ENCODE peak calls at places on chromosome 10, in six cellular contexts. R is endothelial cell of umbilical vein, C is prostate gland, Q is heart left ventricle, J is esophagus squamous epithelium, E is A549. P is an unnamed sample.

GRCh38 chr10:132163278-132163765 is 23.4 kb upstream of the DPYSL4 start:
- DNase-seq in R (no peak), C (peak; percentile 48), Q (peak; percentile 61), J (no peak), E (peak; percentile 79), P (peak; percentile 60)

GRCh38 chr10:126803394-126803793 is 101.8 kb upstream of the DOCK1 start:
- DNase-seq in R (no peak), C (no peak), Q (no peak), J (no peak), E (no peak), P (no peak)

GRCh38 chr10:541750-542371 is 147.6 kb downstream of the DIP2C start:
- DNase-seq in R (no peak), C (no peak), Q (no peak), J (no peak), E (no peak), P (no peak)

GRCh38 chr10:122112625-122113160 is 123.7 kb downstream of the TACC2 start:
- DNase-seq in R (peak; percentile 97), C (peak; percentile 87), Q (peak; percentile 91), J (no peak), E (peak; percentile 96), P (peak; percentile 22)

GRCh38 chr10:33032354-33033254 is 74.6 kb upstream of the ITGB1 start:
- DNase-seq in R (peak; percentile 96), C (no peak), Q (no peak), J (no peak), E (peak; percentile 75), P (no peak)

GRCh38 chr10:122974034-122974433 is 6.2 kb upstream of the PSTK start:
- DNase-seq in R (no peak), C (no peak), Q (no peak), J (no peak), E (no peak), P (no peak)

GRCh38 chr10:1577945-1578344 is 159.4 kb downstream of the ADARB2 start:
- DNase-seq in R (no peak), C (no peak), Q (no peak), J (no peak), E (no peak), P (no peak)

GRCh38 chr10:119616879-119617580 is 20.3 kb upstream of the TIAL1 start:
- DNase-seq in R (no peak), C (no peak), Q (no peak), J (no peak), E (peak; percentile 32), P (peak; percentile 19)

GRCh38 chr10:93568105-93568390 is 1.6 kb downstream of the FFAR4 start:
- DNase-seq in R (no peak), C (no peak), Q (no peak), J (no peak), E (no peak), P (no peak)

DNA sequence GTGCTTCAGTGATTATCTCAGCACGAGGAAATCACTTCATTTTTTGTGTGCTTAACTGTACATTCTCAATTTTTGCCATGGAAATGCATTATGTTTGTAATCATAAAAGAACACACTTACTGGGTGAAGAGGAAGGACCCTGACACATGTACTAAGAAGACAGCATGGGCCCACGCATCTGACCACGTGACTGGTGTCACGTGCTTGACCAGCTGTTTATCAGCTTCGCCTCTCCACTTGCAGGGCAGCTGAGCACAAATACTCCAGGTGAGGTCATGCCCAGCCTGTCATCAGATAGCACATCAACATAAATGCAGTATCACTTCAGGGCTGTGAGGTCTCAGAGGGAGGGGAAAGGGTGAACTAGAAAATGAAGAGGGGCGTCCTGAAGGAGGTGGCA is 179.8 kb downstream of the EBF3 start:
- DNase-seq in R (no peak), C (no peak), Q (no peak), J (no peak), E (no peak), P (peak; percentile 2)
- TF ChIP-seq POLR2A in R (no peak), C (no peak), Q (no peak), J (no peak), E (no peak), P (no peak)

GRCh38 chr10:49005270-49005669 is 65.6 kb upstream of the LRRC18 start:
- DNase-seq in R (no peak), C (no peak), Q (no peak), J (no peak), E (no peak), P (no peak)

GRCh38 chr10:49007128-49007527 is 67.5 kb upstream of the LRRC18 start:
- DNase-seq in R (no peak), C (no peak), Q (no peak), J (no peak), E (no peak), P (no peak)

GRCh38 chr10:49001861-49002675 is 62.4 kb upstream of the LRRC18 start:
- DNase-seq in R (no peak), C (no peak), Q (no peak), J (no peak), E (no peak), P (no peak)

GRCh38 chr10:49000437-49001398 is 61.1 kb upstream of the LRRC18 start:
- DNase-seq in R (no peak), C (no peak), Q (no peak), J (no peak), E (no peak), P (no peak)

GRCh38 chr10:49001402-49001801 is 61.8 kb upstream of the LRRC18 start:
- DNase-seq in R (no peak), C (no peak), Q (no peak), J (no peak), E (peak; percentile 13), P (no peak)
- TF ChIP-seq POLR2A in R (no peak), C (no peak), Q (no peak), J (no peak), E (no peak), P (no peak)

GRCh38 chr10:48940372-48940771 is 732 bp upstream of the LRRC18 start:
- DNase-seq in R (no peak), C (no peak), Q (no peak), J (no peak), E (no peak), P (no peak)

GRCh38 chr10:48938990-48939536 is 577 bp downstream of the LRRC18 start:
- DNase-seq in R (no peak), C (no peak), Q (no peak), J (no peak), E (no peak), P (no peak)

GRCh38 chr10:48939790-48940325 is at the start of gene LRRC18:
- DNase-seq in R (no peak), C (no peak), Q (no peak), J (no peak), E (no peak), P (no peak)

GRCh38 chr10:48941427-48942075 is 1.9 kb upstream of the LRRC18 start:
- DNase-seq in R (no peak), C (no peak), Q (no peak), J (no peak), E (no peak), P (no peak)

GRCh38 chr10:48940958-48941357 is 1.3 kb upstream of the LRRC18 start:
- DNase-seq in R (no peak), C (no peak), Q (no peak), J (no peak), E (no peak), P (no peak)
- TF ChIP-seq POLR2A in R (no peak), C (no peak), Q (no peak), J (no peak), E (no peak), P (no peak)

GRCh38 chr10:79349766-79350406 is 2.6 kb downstream of the PPIF start:
- DNase-seq in R (no peak), C (no peak), Q (no peak), J (no peak), E (no peak), P (no peak)
- TF ChIP-seq POLR2A in R (no peak), C (no peak), Q (no peak), J (no peak), E (no peak), P (no peak)

GRCh38 chr10:101760510-101760909 is 15.4 kb downstream of the FGF8 start:
- DNase-seq in R (no peak), C (no peak), Q (peak; percentile 13), J (no peak), E (no peak), P (no peak)

GRCh38 chr10:101761226-101761625 is 14.7 kb downstream of the FGF8 start:
- DNase-seq in R (no peak), C (no peak), Q (no peak), J (no peak), E (no peak), P (no peak)

GRCh38 chr10:101762736-101763135 is 13.2 kb downstream of the FGF8 start:
- DNase-seq in R (no peak), C (no peak), Q (no peak), J (no peak), E (no peak), P (no peak)

GRCh38 chr10:101759354-101760247 is 16.3 kb downstream of the FGF8 start:
- DNase-seq in R (no peak), C (no peak), Q (no peak), J (no peak), E (no peak), P (no peak)

GRCh38 chr10:101758858-101759257 is 17.1 kb downstream of the FGF8 start:
- DNase-seq in R (no peak), C (no peak), Q (no peak), J (no peak), E (no peak), P (no peak)
- TF ChIP-seq POLR2A in R (no peak), C (no peak), Q (no peak), J (no peak), E (no peak), P (no peak)

GRCh38 chr10:22323538-22324305 is 2.8 kb downstream of the BMI1 start:
- DNase-seq in R (no peak), C (no peak), Q (no peak), J (no peak), E (no peak), P (peak; percentile 39)

GRCh38 chr10:22324413-22324812 is 3.5 kb downstream of the BMI1 start:
- DNase-seq in R (no peak), C (no peak), Q (no peak), J (no peak), E (no peak), P (peak; percentile 46)

GRCh38 chr10:22325272-22325947 is 4.5 kb downstream of the BMI1 start:
- DNase-seq in R (peak; percentile 62), C (peak; percentile 67), Q (peak; percentile 89), J (no peak), E (peak; percentile 57), P (peak; percentile 92)

GRCh38 chr10:22324893-22325271 is 4.0 kb downstream of the BMI1 start:
- DNase-seq in R (no peak), C (no peak), Q (no peak), J (no peak), E (no peak), P (no peak)

GRCh38 chr10:22325948-22326702 is 5.2 kb downstream of the BMI1 start:
- DNase-seq in R (no peak), C (no peak), Q (no peak), J (no peak), E (no peak), P (no peak)
- TF ChIP-seq POLR2A in R (no peak), C (no peak), Q (no peak), J (no peak), E (no peak), P (no peak)

P was measured in erythroblast.